ENCODE peak calls at places on chromosome 10, in nine cellular contexts. X, D, U, J, F, S, C, K and E are unnamed samples.

GRCh38 chr10:266974-267425 is 131.7 kb downstream of the ZMYND11 start:
- DNase-seq in X (peak), D (no peak), U (no peak), J (no peak), F (peak), S (peak), C (no peak), K (no peak), E (no peak)

GRCh38 chr10:24643679-24644209 is 79.9 kb downstream of the ARHGAP21 start:
- DNase-seq in X (no peak), D (no peak), U (no peak), J (no peak), F (no peak), S (no peak), C (no peak), K (no peak), E (no peak)

GRCh38 chr10:126242352-126243260 is 145.7 kb downstream of the ADAM12 start:
- DNase-seq in X (peak), D (no peak), U (peak), J (peak), F (peak), S (peak), C (no peak), K (no peak), E (peak)

GRCh38 chr10:76036410-76036940 is 605.1 kb downstream of the LRMDA start:
- DNase-seq in X (peak), D (no peak), U (peak), J (peak), F (peak), S (peak), C (no peak), K (peak), E (peak)

GRCh38 chr10:119726291-119727261 is 726 bp downstream of the INPP5F start:
- DNase-seq in X (no peak), D (no peak), U (no peak), J (no peak), F (no peak), S (no peak), C (no peak), K (no peak), E (no peak)

GRCh38 chr10:117411440-117412428 is 36.5 kb upstream of the PDZD8 start:
- DNase-seq in X (no peak), D (no peak), U (no peak), J (no peak), F (no peak), S (no peak), C (no peak), K (no peak), E (no peak)

GRCh38 chr10:24360286-24361127 is 151.6 kb downstream of the KIAA1217 start:
- DNase-seq in X (peak), D (no peak), U (peak), J (peak), F (peak), S (peak), C (no peak), K (peak), E (peak)

GRCh38 chr10:59311025-59311424 is 51.3 kb downstream of the FAM13C start:
- DNase-seq in X (no peak), D (no peak), U (no peak), J (no peak), F (no peak), S (no peak), C (no peak), K (no peak), E (no peak)

GRCh38 chr10:105691811-105692210 is 1050.7 kb downstream of the SORCS3 start:
- DNase-seq in X (no peak), D (no peak), U (no peak), J (no peak), F (no peak), S (no peak), C (peak), K (no peak), E (peak)

GRCh38 chr10:95661818-95662217 is 5.3 kb upstream of the ALDH18A1 start:
- DNase-seq in X (no peak), D (no peak), U (no peak), J (no peak), F (no peak), S (no peak), C (no peak), K (no peak), E (peak)

GRCh38 chr10:129961274-129961839 is 2.7 kb downstream of the EBF3 start:
- DNase-seq in X (peak), D (no peak), U (no peak), J (no peak), F (no peak), S (peak), C (no peak), K (no peak), E (no peak)

GRCh38 chr10:65430979-65431378 is 1494.9 kb upstream of the LRRTM3 start:
- DNase-seq in X (no peak), D (no peak), U (no peak), J (no peak), F (no peak), S (no peak), C (no peak), K (no peak), E (no peak)

GRCh38 chr10:15361131-15361530 is 10.0 kb downstream of the FAM171A1 start:
- DNase-seq in X (no peak), D (no peak), U (no peak), J (no peak), F (no peak), S (no peak), C (no peak), K (no peak), E (no peak)